ENCODE peak calls at places on chromosomes 1 and 21, in nine cellular contexts. I is brain microvascular endothelial cell; V is choroid plexus epithelial cell; K is BE2C; F is Calu3; D is CD8-positive, alpha-beta T cell; Y is activated B cell treated with CpG ODN at 0.5 μM for 24 hours; E is psoas muscle; A is A549. C is an unnamed sample.

GRCh38 chr1:193058529-193059281 is 455 bp downstream of the UCHL5 start:
- DNase-seq in I (peak), V (peak), K (peak), F (peak), D (peak), Y (peak), E (no peak), A (peak), C (no peak)

GRCh38 chr1:228867093-228867950 is 132.0 kb downstream of the RHOU start:
- DNase-seq in I (peak), V (peak), K (peak), F (no peak), D (no peak), Y (no peak), E (no peak), A (no peak), C (no peak)

GRCh38 chr1:30599721-30600120 is 123.7 kb downstream of the MATN1 start:
- DNase-seq in I (no peak), V (no peak), K (no peak), F (no peak), D (no peak), Y (no peak), E (peak), A (no peak), C (no peak)

GRCh38 chr1:41366428-41367101 is 5.3 kb downstream of the FOXO6 start:
- DNase-seq in I (no peak), V (no peak), K (peak), F (peak), D (peak), Y (no peak), E (peak), A (no peak), C (no peak)

GRCh38 chr21:39124852-39125251 is 58.4 kb downstream of the PSMG1 start:
- DNase-seq in I (no peak), V (no peak), K (no peak), F (no peak), D (no peak), Y (no peak), E (no peak), A (no peak), C (no peak)

GRCh38 chr1:157163273-157164127 is 25.3 kb upstream of the ETV3 start:
- DNase-seq in I (peak), V (peak), K (peak), F (peak), D (peak), Y (peak), E (peak), A (peak), C (peak)

GRCh38 chr1:183180213-183180612 is 5.9 kb upstream of the LAMC2 start:
- DNase-seq in I (peak), V (peak), K (peak), F (peak), D (no peak), Y (no peak), E (no peak), A (peak), C (no peak)

GRCh38 chr1:234956821-234957329 is 171.8 kb downstream of the TOMM20 start:
- DNase-seq in I (no peak), V (no peak), K (no peak), F (no peak), D (no peak), Y (no peak), E (no peak), A (no peak), C (no peak)

GRCh38 chr21:17577701-17578100 is 35.0 kb downstream of the BTG3 start:
- DNase-seq in I (no peak), V (no peak), K (no peak), F (no peak), D (no peak), Y (no peak), E (no peak), A (no peak), C (no peak)

GRCh38 chr1:167408355-167408754 is 110.0 kb downstream of the CD247 start:
- DNase-seq in I (no peak), V (no peak), K (no peak), F (no peak), D (no peak), Y (no peak), E (no peak), A (no peak), C (no peak)

GRCh38 chr1:13754003-13754402 is 54.0 kb downstream of the PRDM2 start:
- DNase-seq in I (no peak), V (no peak), K (no peak), F (no peak), D (no peak), Y (no peak), E (no peak), A (no peak), C (no peak)

GRCh38 chr1:177975588-177976495 is 6.0 kb upstream of the SEC16B start:
- DNase-seq in I (peak), V (peak), K (no peak), F (no peak), D (no peak), Y (no peak), E (no peak), A (no peak), C (no peak)

GRCh38 chr1:51559064-51559500 is 40.0 kb upstream of the EPS15 start:
- DNase-seq in I (no peak), V (no peak), K (no peak), F (no peak), D (no peak), Y (no peak), E (no peak), A (no peak), C (no peak)

GRCh38 chr1:25118554-25118953 is 113.7 kb downstream of the SYF2 start:
- DNase-seq in I (no peak), V (no peak), K (no peak), F (no peak), D (no peak), Y (no peak), E (no peak), A (no peak), C (no peak)

GRCh38 chr1:85572574-85572973 is 8.0 kb upstream of the CCN1 start:
- DNase-seq in I (no peak), V (no peak), K (no peak), F (no peak), D (no peak), Y (no peak), E (no peak), A (no peak), C (no peak)

GRCh38 chr21:37220433-37220980 is 46.6 kb downstream of the VPS26C start:
- DNase-seq in I (peak), V (peak), K (no peak), F (no peak), D (peak), Y (no peak), E (no peak), A (peak), C (no peak)

GRCh38 chr1:65343286-65343685 is 33.9 kb downstream of the DNAJC6 start:
- DNase-seq in I (peak), V (peak), K (no peak), F (no peak), D (no peak), Y (no peak), E (no peak), A (no peak), C (no peak)

GRCh38 chr1:243348331-243348730 is 92.5 kb downstream of the SDCCAG8 start:
- DNase-seq in I (no peak), V (no peak), K (no peak), F (no peak), D (no peak), Y (no peak), E (no peak), A (no peak), C (no peak)

GRCh38 chr1:243343970-243344749 is 88.3 kb downstream of the SDCCAG8 start:
- DNase-seq in I (no peak), V (peak), K (no peak), F (peak), D (no peak), Y (no peak), E (no peak), A (peak), C (no peak)

GRCh38 chr1:243346016-243346415 is 90.2 kb downstream of the SDCCAG8 start:
- DNase-seq in I (no peak), V (no peak), K (no peak), F (no peak), D (no peak), Y (no peak), E (no peak), A (no peak), C (no peak)

GRCh38 chr1:243346481-243346880 is 90.6 kb downstream of the SDCCAG8 start:
- DNase-seq in I (no peak), V (no peak), K (no peak), F (no peak), D (no peak), Y (no peak), E (no peak), A (no peak), C (no peak)

DNA sequence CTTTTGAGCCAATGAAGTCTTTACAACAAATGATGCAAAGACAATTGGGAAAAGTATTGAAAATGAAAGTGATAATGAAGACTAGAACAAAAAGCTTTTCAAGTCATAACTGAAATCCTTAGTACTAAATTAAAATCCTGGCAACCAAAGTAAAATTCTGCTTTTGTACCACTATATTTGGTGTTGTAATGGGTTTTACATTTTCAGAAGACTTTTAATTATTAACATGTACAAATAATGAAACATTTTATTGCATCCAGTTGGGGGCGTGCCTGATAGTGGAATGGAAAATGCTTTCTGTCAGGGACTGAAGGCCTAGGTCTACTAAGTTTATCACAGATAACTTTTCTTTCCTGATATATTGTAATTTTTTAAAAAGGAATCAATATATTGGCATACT is 89.4 kb downstream of the SDCCAG8 start:
- DNase-seq in I (no peak), V (peak), K (peak), F (peak), D (no peak), Y (no peak), E (no peak), A (no peak), C (no peak)
- TF ChIP-seq CTCF in I (no peak), V (peak), K (peak), F (no peak), D (no peak), Y (no peak), E (no peak), A (peak), C (no peak)

GRCh38 chr1:26853156-26853555 is 9.8 kb upstream of the SFN start:
- DNase-seq in I (peak), V (peak), K (peak), F (peak), D (peak), Y (peak), E (peak), A (peak), C (peak)
- TF ChIP-seq CTCF in I (peak), V (peak), K (peak), F (peak), D (peak), Y (no peak), E (peak), A (peak), C (peak)

GRCh38 chr21:28086861-28087581 is 905.7 kb downstream of the LTN1 start:
- DNase-seq in I (no peak), V (no peak), K (no peak), F (no peak), D (no peak), Y (no peak), E (no peak), A (no peak), C (no peak)

GRCh38 chr21:28078126-28078525 is 914.6 kb downstream of the LTN1 start:
- DNase-seq in I (no peak), V (no peak), K (no peak), F (no peak), D (no peak), Y (no peak), E (no peak), A (no peak), C (no peak)

GRCh38 chr21:28084951-28085350 is 907.7 kb downstream of the LTN1 start:
- DNase-seq in I (no peak), V (no peak), K (no peak), F (no peak), D (no peak), Y (no peak), E (no peak), A (no peak), C (no peak)

GRCh38 chr21:28083350-28083749 is 909.3 kb downstream of the LTN1 start:
- DNase-seq in I (no peak), V (no peak), K (no peak), F (no peak), D (no peak), Y (no peak), E (no peak), A (no peak), C (no peak)
- TF ChIP-seq CTCF in I (no peak), V (no peak), K (peak), F (no peak), D (no peak), Y (no peak), E (no peak), A (no peak), C (no peak)

GRCh38 chr1:106266786-106267185 is 789.7 kb upstream of the PRMT6 start:
- DNase-seq in I (no peak), V (no peak), K (no peak), F (no peak), D (no peak), Y (no peak), E (no peak), A (no peak), C (no peak)

DNA sequence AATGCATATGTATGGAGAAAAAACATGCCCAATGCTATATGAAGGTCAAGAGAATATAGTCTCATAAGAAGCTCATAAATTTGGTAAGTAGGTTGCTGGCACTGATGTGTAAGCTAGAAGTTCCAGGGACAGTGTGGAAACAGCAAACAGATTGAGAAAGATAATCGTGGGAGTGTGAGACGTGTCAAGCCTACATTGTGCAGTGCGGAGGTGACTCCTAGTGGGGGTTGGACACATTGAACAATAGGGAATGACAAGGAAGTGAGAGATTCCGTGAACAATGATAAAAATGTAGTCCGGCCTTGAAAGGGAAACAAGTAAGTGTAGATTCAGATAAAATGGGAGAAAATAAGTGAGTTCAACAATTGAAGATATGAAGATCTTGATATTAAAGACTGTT is 788.4 kb upstream of the PRMT6 start:
- DNase-seq in I (peak), V (peak), K (peak), F (no peak), D (no peak), Y (no peak), E (no peak), A (no peak), C (no peak)
- TF ChIP-seq CTCF in I (peak), V (peak), K (peak), F (no peak), D (no peak), Y (no peak), E (no peak), A (no peak), C (no peak)

GRCh38 chr21:43639470-43640178 is 19.7 kb downstream of the HSF2BP start:
- DNase-seq in I (no peak), V (peak), K (no peak), F (no peak), D (no peak), Y (no peak), E (no peak), A (no peak), C (no peak)

GRCh38 chr21:43637530-43637929 is 21.8 kb downstream of the HSF2BP start:
- DNase-seq in I (no peak), V (no peak), K (no peak), F (no peak), D (no peak), Y (no peak), E (no peak), A (no peak), C (no peak)

GRCh38 chr21:43643193-43643592 is 16.1 kb downstream of the HSF2BP start:
- DNase-seq in I (no peak), V (no peak), K (no peak), F (no peak), D (no peak), Y (no peak), E (no peak), A (no peak), C (no peak)

GRCh38 chr21:43644609-43645008 is 14.7 kb downstream of the HSF2BP start:
- DNase-seq in I (peak), V (peak), K (no peak), F (no peak), D (no peak), Y (no peak), E (no peak), A (no peak), C (no peak)

GRCh38 chr21:43640437-43640836 is 18.9 kb downstream of the HSF2BP start:
- DNase-seq in I (no peak), V (no peak), K (no peak), F (no peak), D (no peak), Y (no peak), E (no peak), A (no peak), C (no peak)
- TF ChIP-seq CTCF in I (no peak), V (no peak), K (no peak), F (no peak), D (no peak), Y (no peak), E (no peak), A (no peak), C (peak)

DNA sequence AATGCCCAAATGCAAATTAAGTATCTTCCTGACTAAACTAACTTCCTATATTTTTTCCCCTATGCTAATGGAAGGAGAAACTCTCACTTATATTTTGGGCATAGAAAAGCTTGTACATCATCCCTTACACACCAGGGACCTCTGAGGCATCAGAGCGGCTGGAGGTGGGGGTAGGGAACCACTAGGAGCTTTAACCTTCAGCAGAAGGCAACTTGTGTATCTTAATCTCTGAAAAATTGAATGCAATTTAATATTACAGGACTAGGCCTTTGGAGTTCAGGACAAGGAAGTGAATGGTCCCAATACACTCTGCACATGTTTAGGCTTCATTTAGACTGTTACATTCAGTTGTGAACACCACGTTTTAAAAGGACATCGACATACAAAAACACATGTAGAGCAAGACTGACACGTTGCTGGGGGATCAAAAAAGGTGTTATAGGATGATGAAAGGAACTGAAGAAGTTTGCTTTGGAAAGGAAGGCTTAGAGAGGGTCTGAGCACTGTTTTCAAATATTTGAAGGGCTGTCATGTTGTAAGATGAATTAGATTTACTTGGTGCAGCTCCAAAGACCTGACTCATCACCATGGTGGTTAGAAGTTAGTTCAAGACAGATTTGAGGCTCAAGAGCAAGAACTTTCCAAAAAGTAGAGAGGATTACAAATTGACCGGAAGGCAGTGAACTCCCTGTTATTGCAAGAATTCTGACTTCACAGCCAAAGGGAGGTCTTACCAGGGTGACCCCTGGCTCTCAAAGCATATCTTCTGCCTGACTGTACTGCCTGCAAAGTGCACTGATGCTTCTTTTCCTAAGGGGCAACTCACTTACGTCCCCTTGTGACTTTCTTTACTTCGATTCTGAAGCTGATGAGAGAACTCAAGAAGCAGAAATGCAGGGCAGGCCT is 86.1 kb downstream of the NAV1 start:
- DNase-seq in I (peak), V (peak), K (no peak), F (no peak), D (no peak), Y (no peak), E (no peak), A (no peak), C (no peak)
- TF ChIP-seq CTCF in I (peak), V (peak), K (no peak), F (no peak), D (no peak), Y (no peak), E (no peak), A (no peak), C (no peak)

DNA sequence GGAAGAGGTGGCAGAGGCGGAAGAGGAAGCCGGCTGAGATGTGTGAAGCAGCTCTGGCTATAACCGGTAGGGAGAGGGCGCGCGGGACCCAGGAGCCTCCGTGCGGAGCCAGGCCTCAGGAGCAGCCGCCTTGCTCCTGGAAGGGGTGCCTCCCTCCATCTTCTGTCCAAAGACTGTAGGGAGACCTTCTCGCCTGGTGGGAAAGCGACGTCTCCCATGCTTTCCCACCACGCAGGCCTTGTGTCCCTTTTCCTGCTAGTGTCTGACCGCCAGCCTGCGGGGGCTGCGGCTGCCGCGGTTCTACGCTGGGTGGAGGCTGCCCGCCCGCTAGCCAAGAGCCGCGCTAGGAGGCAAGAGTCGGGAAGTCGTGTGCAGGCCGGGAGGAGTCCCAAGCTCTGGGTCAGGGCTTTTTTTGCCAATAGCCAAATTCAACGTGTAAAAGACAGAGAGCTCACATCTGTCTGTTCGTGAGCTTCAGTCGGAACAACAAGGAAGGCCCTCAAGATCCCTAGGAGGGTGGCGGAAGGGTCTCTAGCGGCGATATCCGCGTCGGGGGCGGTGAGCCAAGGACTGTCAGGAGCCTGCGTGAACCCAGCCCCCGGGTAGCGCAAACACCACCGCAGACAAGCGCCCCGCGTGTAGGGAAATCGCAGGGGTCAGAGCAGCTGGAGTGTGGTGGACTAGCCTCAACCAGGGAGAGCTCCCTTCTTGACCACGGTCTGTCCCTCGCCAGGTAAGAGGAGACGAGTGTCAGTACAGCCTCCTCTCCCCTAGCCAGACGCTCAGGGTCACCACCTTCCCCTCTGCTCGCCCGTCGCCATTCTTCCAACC is 8.6 kb upstream of the NBPF11 start:
- DNase-seq in I (no peak), V (peak), K (no peak), F (no peak), D (no peak), Y (no peak), E (peak), A (no peak), C (no peak)
- TF ChIP-seq CTCF in I (no peak), V (no peak), K (no peak), F (no peak), D (no peak), Y (no peak), E (no peak), A (no peak), C (no peak)

DNA sequence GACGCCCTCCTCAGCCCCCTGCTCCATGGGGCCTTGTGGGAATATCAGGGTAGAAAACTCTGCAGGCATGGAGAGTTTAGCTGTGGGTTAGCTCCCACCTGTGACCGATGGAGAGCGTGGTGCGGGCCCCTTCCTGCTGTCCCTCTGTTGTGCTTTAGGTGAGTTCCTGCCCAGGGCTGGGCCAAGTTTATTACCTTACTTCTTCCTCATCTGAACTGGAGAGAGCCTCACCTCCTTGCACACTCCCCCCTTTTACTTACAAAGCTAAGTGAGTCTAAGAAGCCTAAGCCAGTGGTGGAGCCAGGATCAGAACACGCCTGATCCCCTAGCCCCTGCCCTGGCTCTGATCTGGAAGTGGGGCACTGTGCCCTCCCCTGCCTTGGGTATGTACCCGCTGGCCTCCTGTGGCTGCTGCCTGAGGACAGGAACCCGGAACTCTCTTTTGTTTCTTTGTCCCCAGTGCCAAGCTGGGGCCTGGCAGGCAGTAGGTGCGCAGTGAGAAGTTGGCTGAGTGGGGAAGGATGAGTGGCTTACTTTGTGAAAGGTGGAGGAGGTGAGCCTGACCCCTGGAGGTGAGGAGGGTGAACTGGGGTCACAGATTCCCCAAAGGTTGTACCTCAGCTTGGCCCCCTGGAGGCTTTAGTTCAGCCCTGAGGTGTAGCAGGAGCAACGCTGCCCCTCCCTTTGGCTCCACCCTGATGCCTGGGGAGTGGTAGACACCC is 32.9 kb downstream of the ARHGEF10L start:
- DNase-seq in I (no peak), V (no peak), K (no peak), F (no peak), D (no peak), Y (no peak), E (no peak), A (no peak), C (no peak)
- TF ChIP-seq CTCF in I (no peak), V (no peak), K (peak), F (no peak), D (no peak), Y (no peak), E (no peak), A (no peak), C (peak)

C was measured in mesothelial cell of epicardium.